ENCODE peak calls at places on chromosomes 13 and 19, in seven cellular contexts. W is thoracic aorta, N is osteocyte, D is SK-N-SH, K is left ventricle myocardium inferior, M is coronary artery, A is A549. Y is an unnamed sample.

GRCh38 chr19:48492925-48493717 is 18.5 kb downstream of the LMTK3 start:
- DNase-seq in D (peak; percentile 99), A (peak; percentile 95), K (peak; percentile 94), W (peak; percentile 87), M (peak; percentile 98), N (peak; percentile 98), Y (peak; percentile 93)

GRCh38 chr13:111152836-111153235 is 37.7 kb downstream of the ARHGEF7 start:
- DNase-seq in N (no peak), A (peak; percentile 8), D (peak; percentile 44), M (no peak), K (no peak), W (no peak), Y (no peak)

GRCh38 chr13:67117010-67117550 is 113.1 kb downstream of the PCDH9 start:
- DNase-seq in M (no peak), W (no peak), K (no peak), N (no peak), A (no peak), D (no peak), Y (no peak)

GRCh38 chr13:114032121-114032799 is 58.4 kb upstream of the C13orf46 start:
- DNase-seq in W (no peak), A (no peak), K (no peak), N (no peak), D (no peak), M (no peak), Y (no peak)

GRCh38 chr13:96822900-96823299 is 171.4 kb downstream of the OXGR1 start:
- DNase-seq in W (no peak), K (no peak), M (no peak), D (peak; percentile 37), A (peak; percentile 4), N (no peak), Y (no peak)

GRCh38 chr19:29917911-29918310 is 24.1 kb upstream of the URI1 start:
- DNase-seq in A (no peak), D (no peak), W (no peak), K (no peak), N (no peak), M (no peak), Y (no peak)

GRCh38 chr13:64158910-64159309 is 2743.3 kb upstream of the PCDH20 start:
- DNase-seq in M (no peak), A (no peak), W (no peak), N (no peak), D (peak; percentile 5), K (no peak), Y (no peak)

GRCh38 chr19:48206402-48207093 is 36.1 kb downstream of the ZSWIM9 start:
- DNase-seq in A (no peak), D (no peak), K (no peak), N (no peak), W (no peak), M (no peak), Y (peak; percentile 5)

GRCh38 chr13:101417043-101417406 is 717 bp upstream of the NALCN start:
- DNase-seq in K (no peak), W (no peak), D (peak; percentile 51), M (no peak), N (no peak), A (peak; percentile 9), Y (no peak)

GRCh38 chr13:113446488-113446854 is 6.8 kb downstream of the ADPRHL1 start:
- DNase-seq in M (no peak), N (no peak), D (no peak), K (no peak), W (no peak), A (no peak), Y (no peak)

GRCh38 chr13:109095126-109095525 is 465.7 kb downstream of the MYO16 start:
- DNase-seq in W (no peak), K (no peak), N (no peak), A (no peak), D (no peak), M (no peak), Y (no peak)

GRCh38 chr13:50406831-50407230 is 391.6 kb downstream of the KCNRG start:
- DNase-seq in K (no peak), A (no peak), W (no peak), D (no peak), M (no peak), N (no peak), Y (no peak)

GRCh38 chr13:85812282-85812681 is 13.1 kb upstream of the SLITRK6 start:
- DNase-seq in K (no peak), M (no peak), N (no peak), D (no peak), W (no peak), A (no peak), Y (no peak)

DNA sequence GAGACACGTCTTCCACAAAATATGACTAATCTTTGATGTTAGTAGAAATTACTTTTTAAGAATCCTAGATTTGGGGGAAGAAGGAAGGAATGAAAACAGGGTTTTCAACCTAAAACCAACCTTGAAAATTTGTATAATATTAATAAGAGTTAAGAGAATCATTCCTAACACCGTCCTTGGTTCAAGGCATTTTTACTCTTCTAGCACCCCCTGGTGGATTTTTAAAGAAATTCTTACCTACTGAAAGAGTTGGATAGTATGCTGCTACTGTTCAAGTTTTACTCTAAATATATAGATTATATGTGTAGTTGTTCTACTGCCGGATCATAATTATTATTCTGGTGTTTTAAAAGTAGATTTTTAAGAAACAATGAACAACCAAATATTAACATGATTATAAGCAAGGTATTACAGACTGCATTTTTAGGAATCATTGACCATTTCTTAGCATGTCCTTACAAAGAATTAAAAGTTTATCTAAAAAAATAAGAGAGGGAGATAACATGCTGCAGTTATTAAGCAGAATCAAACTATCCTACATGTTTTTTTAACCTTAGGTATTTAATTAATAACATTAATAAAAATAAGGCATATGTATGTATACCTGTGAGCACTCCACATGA is 7.4 kb upstream of the SLITRK6 start:
- DNase-seq in A (no peak), D (peak; percentile 17), W (no peak), N (no peak), M (no peak), K (no peak), Y (no peak)
- TF ChIP-seq CTCF in A (peak; percentile 73), D (peak; percentile 82), W (peak; percentile 61), N (peak; percentile 81), M (peak; percentile 58), K (peak; percentile 67), Y (peak; percentile 88)

GRCh38 chr19:41439441-41440222 is at the start of gene DMAC2:
- DNase-seq in M (peak; percentile 98), A (peak; percentile 100), W (peak; percentile 96), D (peak; percentile 94), K (peak; percentile 98), N (peak; percentile 94), Y (peak; percentile 88)
- TF ChIP-seq CTCF in M (no peak), A (peak; percentile 85), W (no peak), D (peak; percentile 64), K (peak; percentile 65), N (peak; percentile 47), Y (no peak)

GRCh38 chr13:51818771-51819511 is 15.0 kb upstream of the DHRS12 start:
- DNase-seq in A (no peak), W (no peak), D (no peak), M (no peak), K (no peak), N (no peak), Y (no peak)
- TF ChIP-seq CTCF in A (no peak), W (no peak), D (no peak), M (no peak), K (no peak), N (no peak), Y (no peak)

GRCh38 chr13:94063096-94063495 is 416.4 kb downstream of the DCT start:
- DNase-seq in N (no peak), W (no peak), A (no peak), K (no peak), D (no peak), M (no peak), Y (no peak)

GRCh38 chr13:94061316-94061715 is 418.2 kb downstream of the DCT start:
- DNase-seq in D (no peak), W (no peak), K (no peak), N (no peak), A (no peak), M (no peak), Y (no peak)

GRCh38 chr13:94065741-94066140 is 413.7 kb downstream of the DCT start:
- DNase-seq in N (no peak), K (no peak), W (no peak), A (no peak), D (peak; percentile 12), M (no peak), Y (no peak)
- TF ChIP-seq CTCF in N (no peak), K (no peak), W (no peak), A (no peak), D (no peak), M (no peak), Y (no peak)

Y was measured in mesothelial cell of epicardium.